ENCODE peak calls at places on chromosome 13, in nine cellular contexts. S is B cell, M is astrocyte of the cerebellum, N is trophoblast cell, D is HepG2, P is amygdala, K is thoracic aorta, Q is EL, W is Daoy. E is an unnamed sample.

GRCh38 chr13:100646030-100646673 is 28.4 kb downstream of the TMTC4 start:
- DNase-seq in N (peak; percentile 47), K (no peak), P (peak; percentile 45), Q (peak; percentile 15), W (peak; percentile 13), D (peak; percentile 28), S (no peak), M (peak; percentile 26), E (peak; percentile 68)

GRCh38 chr13:72839831-72840426 is 58.0 kb downstream of the PIBF1 start:
- DNase-seq in M (peak; percentile 28), Q (peak; percentile 47), P (no peak), K (no peak), D (peak; percentile 56), N (peak; percentile 78), W (peak; percentile 9), S (no peak), E (no peak)

GRCh38 chr13:91740811-91741210 is 342.4 kb downstream of the GPC5 start:
- DNase-seq in N (no peak), K (no peak), W (no peak), S (no peak), M (no peak), Q (no peak), D (no peak), P (no peak), E (no peak)

GRCh38 chr13:90015565-90016507 is 1331.7 kb upstream of the MIR17HG start:
- DNase-seq in N (no peak), D (no peak), S (no peak), M (no peak), Q (peak; percentile 2), W (no peak), P (no peak), K (no peak), E (no peak)

GRCh38 chr13:110150384-110151091 is 156.4 kb downstream of the COL4A1 start:
- DNase-seq in K (no peak), M (no peak), D (no peak), W (no peak), S (no peak), Q (peak; percentile 52), P (no peak), N (no peak), E (no peak)

GRCh38 chr13:27401210-27401609 is 23.2 kb upstream of the GTF3A start:
- DNase-seq in M (no peak), K (no peak), P (peak; percentile 5), D (no peak), Q (peak; percentile 12), S (peak; percentile 48), W (no peak), N (peak; percentile 5), E (no peak)

GRCh38 chr13:48000559-48001126 is 430 bp downstream of the SUCLA2 start:
- DNase-seq in M (no peak), S (peak; percentile 55), W (peak; percentile 4), P (no peak), Q (peak; percentile 9), K (no peak), D (no peak), N (peak; percentile 23), E (no peak)

GRCh38 chr13:27403252-27403678 is 21.2 kb upstream of the GTF3A start:
- DNase-seq in D (no peak), M (peak; percentile 59), N (peak; percentile 34), Q (peak; percentile 85), W (peak; percentile 10), P (no peak), K (no peak), S (no peak), E (no peak)

GRCh38 chr13:104641309-104641708 is 1575.1 kb upstream of the SLC10A2 start:
- DNase-seq in P (no peak), K (no peak), M (no peak), N (peak; percentile 90), W (no peak), S (no peak), D (no peak), Q (peak; percentile 7), E (no peak)

GRCh38 chr13:36674337-36675212 is 755 bp downstream of the SERTM1 start:
- DNase-seq in Q (no peak), D (no peak), M (no peak), N (no peak), P (no peak), W (no peak), K (no peak), S (no peak), E (no peak)

GRCh38 chr13:74288361-74288911 is 154.2 kb upstream of the KLF12 start:
- DNase-seq in P (peak; percentile 24), D (no peak), W (no peak), S (no peak), K (no peak), N (no peak), M (no peak), Q (peak; percentile 8), E (peak; percentile 45)

GRCh38 chr13:99027661-99028425 is 50.0 kb upstream of the DOCK9 start:
- DNase-seq in P (no peak), W (no peak), M (no peak), K (no peak), D (no peak), S (no peak), Q (no peak), N (no peak), E (no peak)

GRCh38 chr13:83940742-83941141 is 58.5 kb upstream of the SLITRK1 start:
- DNase-seq in D (no peak), N (peak; percentile 1), S (no peak), P (no peak), W (no peak), Q (peak; percentile 62), K (no peak), M (no peak), E (no peak)

GRCh38 chr13:29884671-29885424 is 34.4 kb upstream of the UBL3 start:
- DNase-seq in M (no peak), N (no peak), S (no peak), Q (no peak), D (peak; percentile 22), W (no peak), K (no peak), P (peak; percentile 7), E (peak; percentile 73)

GRCh38 chr13:21997726-21998125 is 326.9 kb downstream of the FGF9 start:
- DNase-seq in Q (no peak), N (no peak), K (no peak), W (no peak), S (no peak), P (no peak), M (no peak), D (no peak), E (no peak)

GRCh38 chr13:59112375-59112774 is 1051.4 kb downstream of the DIAPH3 start:
- DNase-seq in S (no peak), N (peak; percentile 3), M (peak; percentile 99), K (no peak), P (peak; percentile 3), Q (peak; percentile 1), W (no peak), D (no peak), E (peak; percentile 72)

GRCh38 chr13:46181799-46182490 is at the start of gene LCP1:
- DNase-seq in W (peak; percentile 10), K (no peak), P (no peak), D (no peak), S (peak; percentile 49), Q (no peak), N (peak; percentile 70), M (no peak), E (no peak)

GRCh38 chr13:22018297-22019210 is 347.7 kb downstream of the FGF9 start:
- DNase-seq in Q (no peak), D (no peak), P (no peak), N (peak; percentile 92), K (no peak), W (peak; percentile 47), M (no peak), S (no peak), E (no peak)

GRCh38 chr13:89457977-89458376 is 1786.8 kb downstream of the SLITRK5 start:
- DNase-seq in K (no peak), Q (no peak), W (no peak), N (peak; percentile 80), M (peak; percentile 81), P (no peak), S (no peak), D (no peak), E (no peak)

GRCh38 chr13:58495668-58496067 is 864.1 kb downstream of the PCDH17 start:
- DNase-seq in W (no peak), P (no peak), K (no peak), S (no peak), M (no peak), D (no peak), N (no peak), Q (no peak), E (no peak)

GRCh38 chr13:104796581-104796980 is 1730.4 kb upstream of the SLC10A2 start:
- DNase-seq in K (no peak), W (no peak), P (no peak), D (no peak), S (no peak), N (peak; percentile 21), Q (no peak), M (no peak), E (no peak)

GRCh38 chr13:43742911-43743310 is 43.9 kb downstream of the ENOX1 start:
- DNase-seq in N (no peak), M (no peak), W (no peak), S (no peak), Q (no peak), K (no peak), P (no peak), D (no peak), E (no peak)

GRCh38 chr13:99996177-99996705 is 14.7 kb downstream of the ZIC2 start:
- DNase-seq in D (no peak), S (no peak), K (no peak), N (no peak), P (no peak), M (no peak), Q (no peak), W (no peak), E (no peak)

GRCh38 chr13:60583911-60584753 is 187.1 kb downstream of the TDRD3 start:
- DNase-seq in N (no peak), D (no peak), M (peak; percentile 49), S (no peak), K (peak; percentile 5), W (peak; percentile 66), Q (peak; percentile 47), P (no peak), E (no peak)

GRCh38 chr13:42110410-42111155 is 62.1 kb downstream of the DGKH start:
- DNase-seq in W (peak; percentile 55), P (no peak), S (peak; percentile 35), Q (peak; percentile 74), D (peak; percentile 54), K (no peak), M (peak; percentile 72), N (peak; percentile 96), E (peak; percentile 73)

GRCh38 chr13:51122868-51123267 is 11.8 kb upstream of the C13orf42 start:
- DNase-seq in M (no peak), Q (no peak), P (no peak), D (peak; percentile 91), S (no peak), K (no peak), N (no peak), W (no peak), E (no peak)

GRCh38 chr13:27374650-27375049 is 49.8 kb upstream of the GTF3A start:
- DNase-seq in M (peak; percentile 47), D (peak; percentile 74), W (peak; percentile 77), N (peak; percentile 85), Q (peak; percentile 80), K (peak; percentile 26), S (peak; percentile 71), P (peak; percentile 27), E (peak; percentile 31)